ENCODE peak calls at places on chromosome 21, in eight cellular contexts. A, X, U, V, T, Q, R and Z are unnamed samples.

GRCh38 chr21:38089763-38090046 is 167.1 kb upstream of the KCNJ15 start:
- DNase-seq in A (no peak), Q (no peak), T (no peak), X (no peak), U (no peak), R (no peak), V (no peak), Z (no peak)

GRCh38 chr21:43194303-43195130 is 25.7 kb downstream of the CRYAA start:
- DNase-seq in R (no peak), A (no peak), Q (no peak), X (no peak), U (no peak), T (peak; percentile 12), V (no peak), Z (no peak)

GRCh38 chr21:36927718-36928117 is 38.8 kb downstream of the HLCS start:
- DNase-seq in X (peak; percentile 83), T (peak; percentile 88), V (peak; percentile 82), A (peak; percentile 47), U (peak; percentile 56), Q (peak; percentile 63), R (peak; percentile 52), Z (peak; percentile 74)

GRCh38 chr21:36297938-36298572 is 21.9 kb upstream of the MORC3 start:
- DNase-seq in T (peak; percentile 45), X (no peak), V (peak; percentile 80), Q (peak; percentile 48), R (peak; percentile 85), A (peak; percentile 37), U (peak; percentile 54), Z (no peak)

GRCh38 chr21:43209575-43210453 is 41.0 kb downstream of the CRYAA start:
- DNase-seq in A (no peak), X (peak; percentile 67), V (peak; percentile 61), Q (no peak), T (peak; percentile 12), U (no peak), R (no peak), Z (no peak)

GRCh38 chr21:15029077-15029476 is 35.7 kb downstream of the NRIP1 start:
- DNase-seq in Q (no peak), X (no peak), V (no peak), T (no peak), R (no peak), U (no peak), A (no peak), Z (no peak)

GRCh38 chr21:35904995-35905972 is 155.0 kb downstream of the SETD4 start:
- DNase-seq in V (no peak), Q (no peak), U (no peak), X (no peak), A (no peak), R (no peak), T (peak; percentile 22), Z (peak; percentile 75)

GRCh38 chr21:45306453-45306831 is 18.7 kb upstream of the POFUT2 start:
- DNase-seq in U (no peak), X (no peak), A (no peak), T (no peak), V (no peak), Q (no peak), R (no peak), Z (no peak)

GRCh38 chr21:41611966-41612606 is 104.1 kb upstream of the TMPRSS2 start:
- DNase-seq in U (no peak), R (no peak), Q (no peak), A (no peak), T (no peak), V (peak; percentile 52), X (no peak), Z (peak; percentile 12)

GRCh38 chr21:35616090-35616489 is 444.2 kb downstream of the SETD4 start:
- DNase-seq in A (no peak), T (no peak), R (no peak), V (no peak), U (no peak), X (peak; percentile 75), Q (no peak), Z (no peak)

GRCh38 chr21:44427241-44428120 is 27.8 kb upstream of the LRRC3 start:
- DNase-seq in T (no peak), V (no peak), A (no peak), X (no peak), Q (no peak), U (no peak), R (no peak), Z (no peak)

GRCh38 chr21:42515708-42516502 is 2.3 kb downstream of the SLC37A1 start:
- DNase-seq in U (no peak), R (no peak), V (peak; percentile 68), T (no peak), Q (no peak), X (no peak), A (no peak), Z (no peak)

GRCh38 chr21:35603471-35603870 is 456.9 kb downstream of the SETD4 start:
- DNase-seq in R (no peak), T (no peak), A (no peak), Q (no peak), X (no peak), V (no peak), U (no peak), Z (no peak)

GRCh38 chr21:40051801-40052200 is 184.6 kb downstream of the PCP4 start:
- DNase-seq in V (no peak), Q (no peak), A (no peak), T (no peak), U (no peak), R (no peak), X (no peak), Z (no peak)

GRCh38 chr21:39316062-39316461 is 2.6 kb upstream of the BRWD1 start:
- DNase-seq in T (no peak), U (no peak), Q (no peak), R (no peak), V (no peak), X (no peak), A (no peak), Z (no peak)

GRCh38 chr21:43809346-43809799 is 20.0 kb downstream of the RRP1 start:
- DNase-seq in Q (no peak), T (no peak), V (no peak), R (no peak), U (no peak), X (no peak), A (no peak), Z (no peak)

GRCh38 chr21:38769253-38769780 is 36.4 kb upstream of the ETS2 start:
- DNase-seq in R (no peak), Q (no peak), V (no peak), T (no peak), A (no peak), U (no peak), X (peak; percentile 82), Z (peak; percentile 11)

GRCh38 chr21:36166705-36167104 is 10.1 kb downstream of the DOP1B start:
- DNase-seq in R (no peak), U (no peak), V (no peak), Q (no peak), A (no peak), T (no peak), X (no peak), Z (no peak)

GRCh38 chr21:44611551-44611950 is 328 bp upstream of the KRTAP10-8 start:
- DNase-seq in X (no peak), A (no peak), T (no peak), Q (no peak), V (no peak), U (no peak), R (no peak), Z (no peak)

GRCh38 chr21:42550817-42551216 is 37.2 kb downstream of the SLC37A1 start:
- DNase-seq in U (no peak), Q (no peak), V (no peak), T (no peak), A (no peak), R (no peak), X (no peak), Z (no peak)

GRCh38 chr21:45408271-45408791 is 3.4 kb downstream of the COL18A1 start:
- DNase-seq in Q (no peak), R (no peak), X (no peak), U (no peak), V (no peak), A (no peak), T (no peak), Z (no peak)

GRCh38 chr21:45516071-45516670 is 26.1 kb downstream of the SLC19A1 start:
- DNase-seq in A (no peak), T (no peak), Q (no peak), R (no peak), X (no peak), U (no peak), V (no peak), Z (no peak)

GRCh38 chr21:36980280-36981048 is 14.0 kb upstream of the HLCS start:
- DNase-seq in X (peak; percentile 9), V (peak; percentile 12), Q (no peak), U (no peak), A (no peak), R (no peak), T (peak; percentile 39), Z (no peak)

GRCh38 chr21:34644815-34645214 is 24.0 kb upstream of the CLIC6 start:
- DNase-seq in A (no peak), X (no peak), R (no peak), T (no peak), U (no peak), Q (no peak), V (no peak), Z (no peak)

GRCh38 chr21:46319192-46319591 is 4.5 kb downstream of the C21orf58 start:
- DNase-seq in X (no peak), V (no peak), R (no peak), Q (no peak), U (no peak), T (no peak), A (no peak), Z (no peak)

GRCh38 chr21:46482225-46482845 is 23.6 kb downstream of the DIP2A start:
- DNase-seq in U (no peak), T (no peak), R (peak; percentile 39), X (no peak), V (no peak), A (no peak), Q (no peak), Z (no peak)

GRCh38 chr21:27572681-27573080 is 605.8 kb upstream of the ADAMTS5 start:
- DNase-seq in V (no peak), X (peak; percentile 86), Q (no peak), R (no peak), U (no peak), T (no peak), A (no peak), Z (peak; percentile 99)

GRCh38 chr21:45403825-45404725 is 890 bp upstream of the COL18A1 start:
- DNase-seq in A (no peak), V (no peak), Q (no peak), U (no peak), R (no peak), T (peak; percentile 51), X (peak; percentile 59), Z (peak; percentile 59)

GRCh38 chr21:43775795-43776430 is at the start of gene CSTB:
- DNase-seq in V (peak; percentile 78), X (peak; percentile 59), Q (peak; percentile 71), T (peak; percentile 90), R (peak; percentile 79), A (peak; percentile 77), U (peak; percentile 82), Z (peak; percentile 29)

GRCh38 chr21:44024895-44025353 is 12.8 kb downstream of the TRAPPC10 start:
- DNase-seq in R (no peak), Q (no peak), U (no peak), V (peak; percentile 48), A (no peak), X (peak; percentile 80), T (peak; percentile 56), Z (peak; percentile 4)

GRCh38 chr21:42047821-42048613 is 23.1 kb upstream of the UMODL1 start:
- DNase-seq in T (peak; percentile 37), R (no peak), U (no peak), Q (no peak), X (peak; percentile 98), V (no peak), A (no peak), Z (peak; percentile 69)

GRCh38 chr21:46003575-46004007 is 22.0 kb downstream of the COL6A1 start:
- DNase-seq in U (no peak), R (no peak), Q (no peak), T (no peak), A (no peak), X (no peak), V (peak; percentile 10), Z (no peak)

GRCh38 chr21:41169701-41170100 is 1.7 kb downstream of the BACE2 start:
- DNase-seq in Q (no peak), A (no peak), T (peak; percentile 22), V (peak; percentile 33), X (no peak), R (no peak), U (no peak), Z (no peak)

GRCh38 chr21:43341349-43342163 is 85.4 kb downstream of the SIK1 start:
- DNase-seq in V (no peak), U (no peak), A (no peak), T (no peak), Q (no peak), R (no peak), X (peak; percentile 47), Z (no peak)